ENCODE peak calls at places on chromosomes 6 and 20, in six cellular contexts. T is T1000; K is HFF-Myc; W is T-cell; D is activated CD4-positive, alpha-beta T cell treated with anti-CD3 and anti-CD28 coated beads, Interleukin-2, amount 50 U/mL, for 24 hours; Q is fibroblast of the conjunctiva. G is an unnamed sample.

GRCh38 chr20:50558483-50558925 is 48.3 kb downstream of the PTPN1 start:
- DNase-seq in T (peak; percentile 36), K (no peak), W (no peak), D (no peak), Q (no peak), G (no peak)

GRCh38 chr6:1400126-1400850 is 10.9 kb downstream of the FOXF2 start:
- DNase-seq in T (no peak), K (no peak), W (no peak), D (no peak), Q (no peak), G (no peak)

GRCh38 chr20:53079483-53079810 is 107.3 kb downstream of the TSHZ2 start:
- DNase-seq in T (no peak), K (no peak), W (no peak), D (no peak), Q (no peak), G (no peak)

GRCh38 chr6:86331265-86331840 is 606.0 kb upstream of the HTR1E start:
- DNase-seq in T (no peak), K (no peak), W (no peak), D (no peak), Q (no peak), G (no peak)

GRCh38 chr6:107171513-107171912 is 56.2 kb upstream of the BEND3 start:
- DNase-seq in T (no peak), K (no peak), W (no peak), D (no peak), Q (no peak), G (no peak)

GRCh38 chr6:137259349-137259748 is 40.2 kb upstream of the IFNGR1 start:
- DNase-seq in T (no peak), K (no peak), W (no peak), D (no peak), Q (no peak), G (no peak)

GRCh38 chr6:37170273-37171140 is 555 bp downstream of the PIM1 start:
- DNase-seq in T (peak; percentile 40), K (no peak), W (peak; percentile 41), D (no peak), Q (no peak), G (peak; percentile 36)

GRCh38 chr6:159134701-159135364 is 34.4 kb upstream of the FNDC1 start:
- DNase-seq in T (peak; percentile 32), K (peak; percentile 32), W (peak; percentile 71), D (peak; percentile 74), Q (peak; percentile 22), G (peak; percentile 77)

GRCh38 chr20:47973519-47974233 is 188.4 kb upstream of the SULF2 start:
- DNase-seq in T (no peak), K (no peak), W (no peak), D (no peak), Q (no peak), G (no peak)

GRCh38 chr20:36344517-36345132 is 38.5 kb downstream of the DLGAP4 start:
- DNase-seq in T (peak; percentile 57), K (peak; percentile 7), W (no peak), D (no peak), Q (no peak), G (peak; percentile 3)

GRCh38 chr6:40906759-40907158 is 132.3 kb downstream of the UNC5CL start:
- DNase-seq in T (no peak), K (no peak), W (no peak), D (no peak), Q (no peak), G (no peak)

GRCh38 chr6:37785002-37785687 is 34.4 kb upstream of the ZFAND3 start:
- DNase-seq in T (no peak), K (no peak), W (no peak), D (no peak), Q (no peak), G (no peak)

GRCh38 chr20:53045941-53046340 is 73.8 kb downstream of the TSHZ2 start:
- DNase-seq in T (no peak), K (no peak), W (no peak), D (no peak), Q (no peak), G (no peak)

GRCh38 chr20:62367136-62367482 is at the start of gene LAMA5:
- DNase-seq in T (peak; percentile 9), K (no peak), W (no peak), D (no peak), Q (no peak), G (no peak)

G was measured in globus pallidus.